ENCODE peak calls at places on chromosomes 7 and 10, in five cellular contexts. One of them, this sample, is unnamed. For H3K4me1, the result is how much of the 10 kb centered on the place peaks cover.

GRCh38 chr7:158734861-158735260 is 30.3 kb upstream of the NCAPG2 start:
- DNase-seq in PC-3: peak
- DNase-seq in OCI-LY7: no peak
- DNase-seq in MM.1S: no peak
- DNase-seq in neural progenitor cell: no peak
- DNase-seq in this sample: peak

GRCh38 chr7:142391191-142391992 is 133.5 kb upstream of the PRSS58 start:
- DNase-seq in MM.1S: peak
- DNase-seq in neural progenitor cell: peak
- DNase-seq in PC-3: peak
- DNase-seq in OCI-LY7: no peak
- DNase-seq in this sample: peak

GRCh38 chr7:157400171-157400860 is 63.5 kb downstream of the DNAJB6 start:
- DNase-seq in PC-3: no peak
- DNase-seq in OCI-LY7: no peak
- DNase-seq in neural progenitor cell: no peak
- DNase-seq in MM.1S: no peak
- DNase-seq in this sample: no peak

GRCh38 chr10:16155761-16156322 is 281.0 kb upstream of the PTER start:
- DNase-seq in PC-3: no peak
- DNase-seq in MM.1S: no peak
- DNase-seq in OCI-LY7: no peak
- DNase-seq in neural progenitor cell: peak
- DNase-seq in this sample: no peak

GRCh38 chr10:100153239-100153840 is 32.5 kb downstream of the ERLIN1 start:
- DNase-seq in MM.1S: no peak
- DNase-seq in PC-3: peak
- DNase-seq in neural progenitor cell: no peak
- DNase-seq in OCI-LY7: no peak
- DNase-seq in this sample: peak

GRCh38 chr7:69782917-69783684 is 184.8 kb downstream of the AUTS2 start:
- DNase-seq in neural progenitor cell: no peak
- DNase-seq in PC-3: no peak
- DNase-seq in OCI-LY7: no peak
- DNase-seq in MM.1S: no peak
- DNase-seq in this sample: peak

GRCh38 chr7:77765906-77766800 is 32.1 kb downstream of the TMEM60 start:
- DNase-seq in OCI-LY7: no peak
- DNase-seq in PC-3: no peak
- DNase-seq in neural progenitor cell: peak
- DNase-seq in MM.1S: no peak
- DNase-seq in this sample: no peak

GRCh38 chr10:110067960-110068770 is 60.4 kb downstream of the ADD3 start:
- DNase-seq in PC-3: no peak
- DNase-seq in MM.1S: peak
- DNase-seq in neural progenitor cell: peak
- DNase-seq in OCI-LY7: peak
- DNase-seq in this sample: peak

GRCh38 chr7:153297141-153297540 is 537.6 kb downstream of the ACTR3B start:
- DNase-seq in MM.1S: no peak
- DNase-seq in OCI-LY7: no peak
- DNase-seq in PC-3: peak
- DNase-seq in neural progenitor cell: no peak
- DNase-seq in this sample: no peak

GRCh38 chr10:7891634-7892033 is 73.3 kb downstream of the TAF3 start:
- DNase-seq in OCI-LY7: no peak
- DNase-seq in PC-3: no peak
- DNase-seq in MM.1S: no peak
- DNase-seq in neural progenitor cell: no peak
- DNase-seq in this sample: no peak

GRCh38 chr10:36534471-36535002 is 590.9 kb upstream of the ANKRD30A start:
- DNase-seq in OCI-LY7: peak
- DNase-seq in PC-3: peak
- DNase-seq in neural progenitor cell: no peak
- DNase-seq in MM.1S: peak
- DNase-seq in this sample: peak

GRCh38 chr7:29865526-29865925 is 59.2 kb downstream of the WIPF3 start:
- DNase-seq in OCI-LY7: no peak
- DNase-seq in MM.1S: no peak
- DNase-seq in PC-3: peak
- DNase-seq in neural progenitor cell: no peak
- DNase-seq in this sample: peak

GRCh38 chr10:131648386-131649020 is 252.3 kb upstream of the PPP2R2D start:
- DNase-seq in MM.1S: no peak
- DNase-seq in neural progenitor cell: no peak
- DNase-seq in OCI-LY7: no peak
- DNase-seq in PC-3: no peak
- DNase-seq in this sample: no peak

GRCh38 chr10:105761861-105762260 is 1120.8 kb downstream of the SORCS3 start:
- DNase-seq in neural progenitor cell: no peak
- DNase-seq in MM.1S: no peak
- DNase-seq in PC-3: no peak
- DNase-seq in OCI-LY7: no peak
- DNase-seq in this sample: no peak

GRCh38 chr10:43125881-43126731 is 12.1 kb upstream of the CSGALNACT2 start:
- DNase-seq in neural progenitor cell: no peak
- DNase-seq in PC-3: no peak
- DNase-seq in OCI-LY7: no peak
- DNase-seq in MM.1S: no peak
- DNase-seq in this sample: no peak

GRCh38 chr10:77452952-77453564 is 184.6 kb downstream of the KCNMA1 start:
- DNase-seq in OCI-LY7: no peak
- DNase-seq in neural progenitor cell: no peak
- DNase-seq in PC-3: no peak
- DNase-seq in MM.1S: no peak
- DNase-seq in this sample: no peak

GRCh38 chr7:7257899-7258692 is 75.8 kb downstream of the C1GALT1 start:
- DNase-seq in neural progenitor cell: no peak
- DNase-seq in PC-3: peak
- DNase-seq in MM.1S: peak
- DNase-seq in OCI-LY7: peak
- DNase-seq in this sample: no peak

GRCh38 chr7:47390914-47391313 is 191.0 kb downstream of the TNS3 start:
- DNase-seq in neural progenitor cell: no peak
- DNase-seq in OCI-LY7: peak
- DNase-seq in MM.1S: no peak
- DNase-seq in PC-3: no peak
- DNase-seq in this sample: no peak

GRCh38 chr7:91826377-91826776 is 54.1 kb downstream of the MTERF1 start:
- DNase-seq in MM.1S: no peak
- DNase-seq in PC-3: peak
- DNase-seq in neural progenitor cell: no peak
- DNase-seq in OCI-LY7: no peak
- DNase-seq in this sample: peak

GRCh38 chr7:11430112-11430511 is 401.9 kb downstream of the THSD7A start:
- DNase-seq in PC-3: no peak
- DNase-seq in MM.1S: no peak
- DNase-seq in neural progenitor cell: no peak
- DNase-seq in OCI-LY7: no peak
- DNase-seq in this sample: no peak

GRCh38 chr10:4241724-4242345 is 456.8 kb upstream of the KLF6 start:
- DNase-seq in OCI-LY7: no peak
- DNase-seq in PC-3: no peak
- DNase-seq in MM.1S: no peak
- DNase-seq in neural progenitor cell: peak
- DNase-seq in this sample: peak

GRCh38 chr10:90963331-90963730 is 42.4 kb upstream of the ANKRD1 start:
- DNase-seq in MM.1S: no peak
- DNase-seq in PC-3: no peak
- DNase-seq in OCI-LY7: no peak
- DNase-seq in neural progenitor cell: no peak
- DNase-seq in this sample: peak
- H3K4me1 ChIP-seq in MM.1S: under half
- H3K4me1 ChIP-seq in PC-3: under half
- H3K4me1 ChIP-seq in OCI-LY7: under half
- H3K4me1 ChIP-seq in neural progenitor cell: under half
- H3K4me1 ChIP-seq in this sample: under half

DNA sequence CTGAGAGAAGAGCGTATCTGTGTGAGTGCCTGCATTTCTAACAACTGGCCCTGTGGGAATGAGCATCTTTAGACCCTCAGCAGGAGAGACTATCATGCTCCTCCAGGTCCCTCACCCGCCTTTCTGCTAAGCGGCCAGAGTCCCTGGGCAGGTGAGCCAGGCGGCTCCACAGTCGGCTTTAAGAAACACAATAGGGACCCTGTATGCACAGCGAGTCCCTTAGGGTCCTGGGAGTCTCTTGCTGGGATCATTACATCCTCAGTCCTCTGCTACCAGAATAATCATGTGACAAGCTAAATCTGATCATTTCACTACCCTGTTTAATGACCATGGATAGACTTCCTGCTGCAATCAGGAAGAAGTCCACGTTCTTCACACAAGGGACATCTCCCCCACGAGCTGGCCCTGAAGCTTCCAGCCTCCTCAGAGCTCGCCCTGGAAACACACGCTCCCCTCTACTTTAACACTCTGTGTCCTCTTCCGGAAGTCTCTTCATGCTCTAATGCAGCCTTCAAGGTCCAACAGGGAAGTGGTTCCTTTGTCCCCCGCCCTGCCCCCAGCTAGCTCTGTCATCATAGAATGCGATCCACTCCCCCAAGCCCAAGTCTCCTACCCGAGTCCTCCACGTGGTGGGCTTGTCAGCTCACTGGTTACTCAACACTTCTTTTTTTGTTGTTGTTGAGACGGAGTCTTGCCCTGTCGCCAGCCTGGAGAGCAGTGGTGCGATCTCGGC is 101.6 kb downstream of the RNF216 start:
- DNase-seq in OCI-LY7: no peak
- DNase-seq in neural progenitor cell: no peak
- DNase-seq in MM.1S: no peak
- DNase-seq in PC-3: no peak
- DNase-seq in this sample: no peak
- TF ChIP-seq EZH2phosphoT487 in OCI-LY7: no peak
- TF ChIP-seq EZH2phosphoT487 in neural progenitor cell: no peak
- TF ChIP-seq EZH2phosphoT487 in MM.1S: no peak
- TF ChIP-seq EZH2phosphoT487 in PC-3: no peak
- TF ChIP-seq EZH2phosphoT487 in this sample: no peak

GRCh38 chr7:35849954-35850353 is 49.1 kb downstream of the SEPTIN7 start:
- DNase-seq in OCI-LY7: no peak
- DNase-seq in neural progenitor cell: no peak
- DNase-seq in PC-3: no peak
- DNase-seq in MM.1S: no peak
- DNase-seq in this sample: no peak

GRCh38 chr7:35849158-35849831 is 48.4 kb downstream of the SEPTIN7 start:
- DNase-seq in PC-3: no peak
- DNase-seq in neural progenitor cell: peak
- DNase-seq in OCI-LY7: no peak
- DNase-seq in MM.1S: no peak
- DNase-seq in this sample: no peak

GRCh38 chr7:35848728-35849127 is 47.9 kb downstream of the SEPTIN7 start:
- DNase-seq in MM.1S: no peak
- DNase-seq in OCI-LY7: no peak
- DNase-seq in neural progenitor cell: no peak
- DNase-seq in PC-3: no peak
- DNase-seq in this sample: no peak

DNA sequence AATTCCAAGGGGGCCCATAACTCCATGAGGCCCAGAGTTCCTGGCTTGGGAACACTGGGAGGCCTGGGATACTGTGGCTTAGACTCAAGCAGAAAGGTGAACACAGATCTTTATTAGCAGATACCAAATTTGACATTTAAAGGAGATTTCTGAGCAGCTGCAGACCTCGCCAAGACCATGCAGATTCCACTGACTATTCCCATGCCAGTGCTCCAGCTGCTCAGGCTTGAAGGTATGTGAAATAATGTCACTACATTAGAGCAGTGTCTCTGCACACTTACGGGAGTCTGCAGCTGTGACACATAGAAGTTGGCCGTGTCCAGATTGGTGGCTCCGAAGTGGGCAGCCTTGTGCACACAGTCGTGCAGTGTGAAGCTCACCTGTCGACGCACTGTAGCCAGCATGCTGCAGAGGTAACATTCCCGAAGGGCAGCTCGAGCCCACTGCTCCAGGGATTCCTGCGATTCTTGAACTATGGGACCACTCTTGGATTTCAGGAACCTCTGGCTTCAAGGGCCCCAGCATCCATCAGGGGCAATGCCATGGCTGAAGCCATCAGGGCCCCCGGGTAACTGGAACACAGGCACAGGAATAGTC is 46.1 kb downstream of the SEPTIN7 start:
- DNase-seq in OCI-LY7: no peak
- DNase-seq in neural progenitor cell: no peak
- DNase-seq in PC-3: no peak
- DNase-seq in MM.1S: no peak
- DNase-seq in this sample: no peak
- H3K4me1 ChIP-seq in OCI-LY7: under half
- H3K4me1 ChIP-seq in neural progenitor cell: under half
- H3K4me1 ChIP-seq in PC-3: under half
- H3K4me1 ChIP-seq in MM.1S: under half
- H3K4me1 ChIP-seq in this sample: under half

GRCh38 chr10:35398355-35398754 is 62.0 kb downstream of the CCNY start:
- DNase-seq in OCI-LY7: no peak
- DNase-seq in neural progenitor cell: no peak
- DNase-seq in MM.1S: no peak
- DNase-seq in PC-3: no peak
- DNase-seq in this sample: peak

GRCh38 chr10:35398888-35399287 is 62.6 kb downstream of the CCNY start:
- DNase-seq in PC-3: no peak
- DNase-seq in MM.1S: no peak
- DNase-seq in OCI-LY7: no peak
- DNase-seq in neural progenitor cell: no peak
- DNase-seq in this sample: no peak

GRCh38 chr10:35394934-35395333 is 58.6 kb downstream of the CCNY start:
- DNase-seq in OCI-LY7: no peak
- DNase-seq in PC-3: peak
- DNase-seq in neural progenitor cell: no peak
- DNase-seq in MM.1S: no peak
- DNase-seq in this sample: no peak

GRCh38 chr10:35397953-35398352 is 61.6 kb downstream of the CCNY start:
- DNase-seq in MM.1S: no peak
- DNase-seq in neural progenitor cell: no peak
- DNase-seq in OCI-LY7: no peak
- DNase-seq in PC-3: no peak
- DNase-seq in this sample: no peak

GRCh38 chr10:35396560-35397434 is 60.5 kb downstream of the CCNY start:
- DNase-seq in OCI-LY7: no peak
- DNase-seq in MM.1S: no peak
- DNase-seq in neural progenitor cell: no peak
- DNase-seq in PC-3: no peak
- DNase-seq in this sample: no peak
- TF ChIP-seq EZH2phosphoT487 in OCI-LY7: no peak
- TF ChIP-seq EZH2phosphoT487 in MM.1S: no peak
- TF ChIP-seq EZH2phosphoT487 in neural progenitor cell: no peak
- TF ChIP-seq EZH2phosphoT487 in PC-3: no peak
- TF ChIP-seq EZH2phosphoT487 in this sample: no peak

This sample was measured in GM23248.